ENCODE peak calls at places on chromosomes 11 and 22, in seven cellular contexts. I is dorsolateral prefrontal cortex; T is CD8-positive, alpha-beta memory T cell; E is lung; Q is endodermal cell; C is CD4-positive, alpha-beta T cell; R is psoas muscle. K is an unnamed sample.

GRCh38 chr11:46238078-46238966 is 39.1 kb upstream of the CREB3L1 start:
- DNase-seq in C (no peak), R (peak), E (peak), Q (peak), I (peak), T (peak), K (no peak)

GRCh38 chr11:24925091-24925490 is 428.2 kb downstream of the LUZP2 start:
- DNase-seq in C (no peak), R (no peak), E (no peak), Q (no peak), T (no peak), I (no peak), K (no peak)

GRCh38 chr22:17797721-17798559 is 23.7 kb upstream of the BID start:
- DNase-seq in R (no peak), E (no peak), Q (no peak), C (no peak), I (no peak), T (no peak), K (no peak)

GRCh38 chr11:113023228-113023627 is 62.0 kb downstream of the NCAM1 start:
- DNase-seq in T (no peak), E (no peak), C (no peak), I (no peak), Q (no peak), R (no peak), K (no peak)

GRCh38 chr11:76935030-76935429 is 74.3 kb downstream of the ACER3 start:
- DNase-seq in E (no peak), Q (no peak), C (no peak), I (no peak), R (no peak), T (no peak), K (no peak)

GRCh38 chr11:23502821-23503220 is 642.5 kb upstream of the CCDC179 start:
- DNase-seq in Q (no peak), C (no peak), I (no peak), E (no peak), R (no peak), T (no peak), K (no peak)

GRCh38 chr11:60428517-60428916 is 855 bp upstream of the MS4A5 start:
- DNase-seq in R (no peak), T (no peak), I (no peak), Q (no peak), E (no peak), C (no peak), K (no peak)

GRCh38 chr11:34493926-34494595 is 19.5 kb downstream of the ELF5 start:
- DNase-seq in Q (no peak), R (no peak), E (no peak), T (no peak), C (no peak), I (no peak), K (no peak)

GRCh38 chr22:50191041-50191740 is 5.5 kb downstream of the TRABD start:
- DNase-seq in Q (no peak), E (peak), R (peak), C (peak), T (peak), I (no peak), K (no peak)

GRCh38 chr22:48321986-48322545 is 1505.6 kb downstream of the BRD1 start:
- DNase-seq in Q (no peak), I (no peak), T (peak), E (no peak), C (no peak), R (no peak), K (no peak)

GRCh38 chr11:77127969-77128691 is at the start of gene MYO7A:
- DNase-seq in R (peak), I (no peak), E (no peak), Q (peak), C (no peak), T (no peak), K (no peak)

GRCh38 chr11:114604179-114604813 is 8.7 kb upstream of the NXPE4 start:
- DNase-seq in C (no peak), E (no peak), R (no peak), Q (peak), T (no peak), I (no peak), K (no peak)

GRCh38 chr11:128757235-128757711 is 63.4 kb downstream of the FLI1 start:
- DNase-seq in R (no peak), C (peak), E (peak), I (no peak), Q (peak), T (peak), K (no peak)

GRCh38 chr11:70486731-70487130 is 88.4 kb downstream of the CTTN start:
- DNase-seq in Q (no peak), I (no peak), R (no peak), E (no peak), T (no peak), C (no peak), K (no peak)

GRCh38 chr11:30016588-30017363 is at the start of gene KCNA4:
- DNase-seq in T (no peak), Q (peak), I (no peak), E (no peak), R (no peak), C (no peak), K (no peak)

GRCh38 chr11:126416542-126417090 is 61.1 kb downstream of the ST3GAL4 start:
- DNase-seq in R (peak), E (peak), Q (peak), I (peak), C (peak), T (peak), K (peak)

GRCh38 chr22:37018815-37019308 is 385 bp downstream of the TST start:
- DNase-seq in R (peak), C (no peak), Q (peak), I (no peak), E (peak), T (peak), K (peak)

GRCh38 chr22:29803190-29803589 is 34.9 kb downstream of the ASCC2 start:
- DNase-seq in R (no peak), Q (no peak), I (no peak), T (no peak), C (no peak), E (no peak), K (no peak)

GRCh38 chr11:17528181-17528691 is 16.0 kb downstream of the USH1C start:
- DNase-seq in T (no peak), Q (peak), E (peak), R (peak), C (peak), I (peak), K (peak)

GRCh38 chr22:27299181-27300085 is 502.1 kb downstream of the MN1 start:
- DNase-seq in I (no peak), R (no peak), T (no peak), Q (peak), C (no peak), E (no peak), K (no peak)

GRCh38 chr22:42439021-42439420 is 6.8 kb upstream of the NFAM1 start:
- DNase-seq in R (no peak), T (no peak), E (no peak), Q (no peak), C (no peak), I (no peak), K (no peak)

GRCh38 chr11:126411971-126412381 is 56.5 kb downstream of the ST3GAL4 start:
- DNase-seq in E (no peak), R (no peak), C (no peak), T (no peak), I (no peak), Q (peak), K (no peak)

GRCh38 chr11:615453-616319 is at the start of gene IRF7:
- DNase-seq in I (peak), T (peak), C (peak), Q (peak), R (peak), E (peak), K (peak)

GRCh38 chr11:64489831-64490441 is 101.1 kb upstream of the SLC22A12 start:
- DNase-seq in T (no peak), I (peak), C (peak), R (peak), E (peak), Q (peak), K (peak)

GRCh38 chr11:17839450-17839849 is 104.9 kb downstream of the KCNC1 start:
- DNase-seq in I (peak), R (peak), Q (no peak), C (no peak), T (no peak), E (no peak), K (no peak)

DNA sequence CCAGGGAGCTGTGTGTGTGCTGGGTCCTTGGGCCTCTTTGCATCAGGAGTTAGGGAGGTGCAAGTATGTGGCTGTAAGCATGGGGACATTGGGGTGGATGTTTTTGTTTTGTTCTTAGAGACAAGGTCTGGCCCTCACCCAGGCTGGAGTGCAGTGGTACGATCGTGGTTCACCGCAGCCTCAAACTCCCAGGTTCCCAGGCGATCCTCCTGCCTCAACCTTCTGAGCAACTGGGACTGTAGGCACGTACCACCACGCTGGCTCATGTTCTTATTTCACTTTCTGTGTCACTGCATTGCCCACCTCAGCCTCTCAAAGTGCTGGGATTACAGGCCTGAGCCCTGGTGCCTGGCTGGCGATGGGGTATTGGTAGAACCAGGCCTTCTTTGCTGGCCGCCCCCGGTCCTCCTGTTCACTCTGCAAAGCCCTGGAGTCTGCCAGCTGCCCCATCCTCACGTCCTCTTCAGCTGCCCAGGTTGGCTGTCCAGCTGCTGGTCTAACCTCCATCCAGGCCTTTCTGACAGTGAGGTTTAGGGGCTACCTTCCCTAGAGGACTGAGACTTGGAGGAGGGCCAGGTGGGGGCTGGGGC is 851 bp upstream of the GRAMD4 start:
- DNase-seq in R (no peak), I (no peak), T (no peak), Q (no peak), C (no peak), E (no peak), K (no peak)
- H3K27ac ChIP-seq in R (peak), I (peak), T (no peak), Q (peak), C (no peak), E (peak), K (peak)

GRCh38 chr11:124900464-124900863 is 2.8 kb upstream of the ROBO4 start:
- DNase-seq in I (no peak), C (no peak), Q (peak), E (no peak), R (peak), T (no peak), K (no peak)

GRCh38 chr11:124896821-124897391 is 759 bp downstream of the ROBO4 start:
- DNase-seq in I (no peak), C (no peak), E (no peak), T (no peak), Q (no peak), R (peak), K (no peak)

GRCh38 chr11:124897681-124898680 is at the start of gene ROBO4:
- DNase-seq in C (no peak), I (no peak), Q (peak), T (no peak), R (peak), E (no peak), K (no peak)

GRCh38 chr11:124898711-124899110 is 1.0 kb upstream of the ROBO4 start:
- DNase-seq in T (no peak), I (peak), R (peak), Q (peak), E (no peak), C (no peak), K (peak)

DNA sequence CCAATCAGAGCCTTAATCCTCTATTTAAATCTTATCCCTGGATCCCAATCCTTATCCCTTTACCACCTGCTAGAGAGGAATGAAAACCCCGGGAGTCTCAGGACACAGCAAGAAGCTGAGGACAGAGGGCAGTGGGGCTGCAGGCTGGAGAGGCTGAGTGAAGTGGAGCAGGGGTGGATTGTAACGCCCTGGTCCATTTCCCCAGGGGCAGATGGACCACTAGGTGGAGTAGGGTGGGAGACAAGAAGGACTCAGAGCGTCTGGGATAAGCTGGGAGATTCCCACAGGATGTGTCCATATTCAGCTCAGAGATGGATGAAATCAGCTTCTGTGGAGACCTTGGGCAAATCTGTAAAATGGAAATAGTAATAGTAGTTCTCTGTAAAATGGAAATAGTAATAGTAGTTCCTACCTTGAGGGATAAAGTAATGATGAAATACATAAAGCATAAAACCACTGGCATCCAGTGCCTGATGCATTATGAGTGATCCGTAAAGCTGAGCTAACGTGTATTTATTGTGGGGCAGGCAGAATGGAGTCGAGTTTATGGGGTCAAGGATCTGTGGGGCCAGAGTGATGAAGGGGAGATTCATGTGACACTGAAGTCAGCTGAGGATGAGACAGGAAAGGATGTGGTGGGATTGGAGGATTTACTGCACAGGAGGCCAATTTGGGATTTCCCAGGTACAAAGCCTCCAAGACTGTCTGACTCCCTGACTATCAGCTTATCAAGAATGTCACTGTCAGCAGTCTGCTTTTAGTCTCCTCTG is 1.9 kb upstream of the ROBO4 start:
- DNase-seq in E (no peak), C (no peak), Q (peak), R (no peak), T (no peak), I (no peak), K (no peak)
- H3K27ac ChIP-seq in E (peak), C (no peak), Q (no peak), R (peak), T (no peak), I (peak), K (peak)

DNA sequence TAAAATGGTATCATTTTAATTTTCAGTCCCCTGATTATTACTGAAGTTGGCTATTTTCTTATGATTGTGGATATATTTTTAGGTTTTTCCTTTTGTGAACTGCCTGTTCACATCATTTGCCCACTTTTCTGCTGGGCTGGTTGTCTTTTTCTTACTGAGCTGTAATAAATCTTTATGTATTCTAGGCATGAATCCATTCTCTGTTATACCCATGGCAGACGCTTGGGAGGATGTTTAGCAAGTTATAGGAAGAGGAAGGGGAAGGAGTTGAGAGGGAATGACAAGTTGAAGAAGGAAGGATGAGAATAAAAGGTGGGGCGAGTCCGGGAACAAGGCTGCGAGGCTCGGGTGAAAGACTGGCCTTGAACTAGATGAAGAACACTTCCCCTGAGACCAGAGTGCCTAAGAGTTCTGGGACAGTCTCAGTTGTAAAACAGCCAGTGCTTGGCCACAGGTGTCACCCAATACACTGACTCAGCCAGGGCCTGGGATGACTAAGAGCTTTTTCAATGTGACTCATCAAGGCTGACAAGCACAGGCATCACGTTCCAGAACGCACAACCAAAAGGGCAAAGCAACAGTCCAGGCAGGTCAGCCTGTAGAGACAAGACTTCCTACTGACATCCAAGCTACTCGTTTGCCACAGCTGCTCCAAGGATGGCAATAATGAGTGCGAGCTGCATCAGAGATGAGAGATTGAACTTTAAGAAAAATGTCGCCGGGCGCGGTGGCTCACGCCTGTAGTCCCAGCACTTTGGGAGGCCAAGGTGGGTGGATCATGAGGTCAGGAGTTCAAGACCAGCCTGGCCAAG is 35.2 kb downstream of the LRFN4 start:
- DNase-seq in Q (peak), T (no peak), C (no peak), E (no peak), R (peak), I (no peak), K (no peak)
- H3K27ac ChIP-seq in Q (no peak), T (peak), C (no peak), E (no peak), R (peak), I (no peak), K (no peak)

GRCh38 chr11:80929406-80929805 is 1488.6 kb upstream of the TENM4 start:
- DNase-seq in T (no peak), E (no peak), C (no peak), Q (no peak), R (no peak), I (no peak), K (no peak)
- H3K27ac ChIP-seq in T (no peak), E (no peak), C (no peak), Q (no peak), R (no peak), I (no peak), K (no peak)

K was measured in substantia nigra.